ENCODE peak calls at places on chromosomes 3 and 15, in six cellular contexts. W is neural progenitor cell; M is fibroblast of lung; L is T-helper 22 cell; E is NCI-H460; P is activated CD8-positive, alpha-beta memory T cell treated with anti-CD3 and anti-CD28 coated beads for 48 hours. Y is an unnamed sample.

GRCh38 chr3:194326192-194327029 is 24.7 kb downstream of the CPN2 start:
- DNase-seq in W (peak), M (peak), L (no peak), E (no peak), P (no peak), Y (no peak)

GRCh38 chr3:2992534-2992933 is 117.6 kb downstream of the IL5RA start:
- DNase-seq in W (no peak), M (no peak), L (no peak), E (no peak), P (no peak), Y (no peak)

GRCh38 chr3:37223084-37223975 is 48.9 kb upstream of the LRRFIP2 start:
- DNase-seq in W (no peak), M (peak), L (no peak), E (no peak), P (no peak), Y (no peak)

GRCh38 chr3:104952160-104952559 is 414.5 kb upstream of the ALCAM start:
- DNase-seq in W (no peak), M (no peak), L (no peak), E (no peak), P (no peak), Y (peak)

GRCh38 chr15:33009026-33009425 is 185.5 kb downstream of the FMN1 start:
- DNase-seq in W (no peak), M (no peak), L (no peak), E (no peak), P (no peak), Y (no peak)

GRCh38 chr3:54874816-54875556 is 52.9 kb downstream of the LRTM1 start:
- DNase-seq in W (no peak), M (no peak), L (no peak), E (no peak), P (no peak), Y (no peak)

GRCh38 chr3:120536642-120537041 is 59.5 kb upstream of the NDUFB4 start:
- DNase-seq in W (no peak), M (no peak), L (no peak), E (no peak), P (no peak), Y (no peak)

GRCh38 chr3:10467904-10468610 is 37.3 kb downstream of the ATP2B2 start:
- DNase-seq in W (no peak), M (no peak), L (no peak), E (no peak), P (no peak), Y (no peak)

GRCh38 chr15:54456413-54456812 is 478.2 kb downstream of the UNC13C start:
- DNase-seq in W (no peak), M (no peak), L (no peak), E (no peak), P (no peak), Y (no peak)

GRCh38 chr3:178385280-178385952 is 150.8 kb upstream of the KCNMB2 start:
- DNase-seq in W (peak), M (peak), L (no peak), E (peak), P (no peak), Y (no peak)

GRCh38 chr15:40762919-40763800 is 708 bp upstream of the GCHFR start:
- DNase-seq in W (peak), M (peak), L (no peak), E (no peak), P (peak), Y (peak)

GRCh38 chr15:47196057-47196456 is 521.2 kb upstream of the SEMA6D start:
- DNase-seq in W (peak), M (peak), L (no peak), E (peak), P (no peak), Y (peak)

GRCh38 chr3:33134026-33134625 is 20.3 kb downstream of the CRTAP start:
- DNase-seq in W (no peak), M (peak), L (no peak), E (no peak), P (no peak), Y (peak)

GRCh38 chr3:50157821-50158556 is 2.9 kb downstream of the SEMA3F start:
- DNase-seq in W (no peak), M (peak), L (no peak), E (no peak), P (no peak), Y (no peak)

GRCh38 chr15:56367156-56367555 is 1.9 kb downstream of the TEX9 start:
- DNase-seq in W (no peak), M (no peak), L (no peak), E (no peak), P (no peak), Y (no peak)

GRCh38 chr15:88842156-88842555 is 38.9 kb downstream of the ACAN start:
- DNase-seq in W (no peak), M (no peak), L (no peak), E (no peak), P (no peak), Y (no peak)

GRCh38 chr3:166829896-166830295 is 550.2 kb downstream of the ZBBX start:
- DNase-seq in W (no peak), M (no peak), L (no peak), E (peak), P (no peak), Y (no peak)

GRCh38 chr15:35757323-35757722 is 211.4 kb upstream of the DPH6 start:
- DNase-seq in W (peak), M (no peak), L (no peak), E (no peak), P (no peak), Y (no peak)

GRCh38 chr3:126828306-126828705 is 124.3 kb downstream of the CHCHD6 start:
- DNase-seq in W (no peak), M (no peak), L (no peak), E (no peak), P (no peak), Y (no peak)

GRCh38 chr3:28136607-28137216 is 104.7 kb upstream of the CMC1 start:
- DNase-seq in W (no peak), M (no peak), L (no peak), E (no peak), P (no peak), Y (no peak)

GRCh38 chr15:39059886-39060285 is 495.3 kb upstream of the RASGRP1 start:
- DNase-seq in W (no peak), M (peak), L (no peak), E (no peak), P (no peak), Y (no peak)

GRCh38 chr15:51341366-51342248 is at the start of gene GLDN:
- DNase-seq in W (peak), M (peak), L (no peak), E (no peak), P (no peak), Y (no peak)

GRCh38 chr15:40063563-40064011 is 24.6 kb upstream of the SRP14 start:
- DNase-seq in W (no peak), M (peak), L (no peak), E (peak), P (no peak), Y (no peak)

GRCh38 chr15:62985768-62986167 is 56.8 kb upstream of the TPM1 start:
- DNase-seq in W (no peak), M (peak), L (no peak), E (no peak), P (no peak), Y (no peak)

GRCh38 chr3:40130721-40131120 is 178.8 kb upstream of the EIF1B start:
- DNase-seq in W (no peak), M (no peak), L (no peak), E (no peak), P (no peak), Y (no peak)

GRCh38 chr3:63625161-63625560 is 27.3 kb upstream of the SNTN start:
- DNase-seq in W (no peak), M (peak), L (no peak), E (no peak), P (no peak), Y (peak)

GRCh38 chr15:74315626-74316025 is 51.8 kb downstream of the CYP11A1 start:
- DNase-seq in W (no peak), M (no peak), L (no peak), E (no peak), P (no peak), Y (no peak)

Y was measured in hepatic stellate cell.